ENCODE peak calls at places on chromosome 13, in four cellular contexts. One of them, this sample, is unnamed.

GRCh38 chr13:50805805-50806204 is 37.7 kb downstream of the DLEU7 start:
- DNase-seq in HepG2: peak; percentile 5
- DNase-seq in GM12878: no peak
- DNase-seq in K562: no peak
- DNase-seq in this sample: no peak

GRCh38 chr13:62387642-62388041 is 972.0 kb upstream of the PCDH20 start:
- DNase-seq in HepG2: no peak
- DNase-seq in GM12878: no peak
- DNase-seq in K562: no peak
- DNase-seq in this sample: no peak

GRCh38 chr13:95260031-95260525 is 41.2 kb downstream of the ABCC4 start:
- DNase-seq in HepG2: no peak
- DNase-seq in GM12878: peak; percentile 87
- DNase-seq in K562: no peak
- DNase-seq in this sample: no peak

GRCh38 chr13:105410602-105411001 is 1124.9 kb downstream of the EFNB2 start:
- DNase-seq in HepG2: peak; percentile 7
- DNase-seq in GM12878: no peak
- DNase-seq in K562: peak; percentile 2
- DNase-seq in this sample: peak; percentile 83

GRCh38 chr13:26473571-26474230 is 83.8 kb upstream of the WASF3 start:
- DNase-seq in HepG2: no peak
- DNase-seq in GM12878: no peak
- DNase-seq in K562: no peak
- DNase-seq in this sample: no peak

GRCh38 chr13:95002968-95003813 is 290.8 kb upstream of the SOX21 start:
- DNase-seq in HepG2: no peak
- DNase-seq in GM12878: no peak
- DNase-seq in K562: no peak
- DNase-seq in this sample: peak; percentile 29

GRCh38 chr13:47463726-47464125 is 537.3 kb downstream of the SUCLA2 start:
- DNase-seq in HepG2: no peak
- DNase-seq in GM12878: no peak
- DNase-seq in K562: no peak
- DNase-seq in this sample: peak; percentile 13

GRCh38 chr13:44141213-44141724 is 232.4 kb upstream of the SERP2 start:
- DNase-seq in HepG2: no peak
- DNase-seq in GM12878: no peak
- DNase-seq in K562: peak; percentile 7
- DNase-seq in this sample: no peak

GRCh38 chr13:30997697-30998547 is 65.5 kb downstream of the TEX26 start:
- DNase-seq in HepG2: no peak
- DNase-seq in GM12878: no peak
- DNase-seq in K562: no peak
- DNase-seq in this sample: no peak

GRCh38 chr13:59461411-59461810 is 702.3 kb downstream of the DIAPH3 start:
- DNase-seq in HepG2: no peak
- DNase-seq in GM12878: no peak
- DNase-seq in K562: peak; percentile 39
- DNase-seq in this sample: no peak

GRCh38 chr13:74794147-74794546 is 659.9 kb upstream of the KLF12 start:
- DNase-seq in HepG2: no peak
- DNase-seq in GM12878: no peak
- DNase-seq in K562: no peak
- DNase-seq in this sample: no peak

GRCh38 chr13:53382008-53382407 is 353.4 kb downstream of the OLFM4 start:
- DNase-seq in HepG2: no peak
- DNase-seq in GM12878: no peak
- DNase-seq in K562: no peak
- DNase-seq in this sample: peak; percentile 39

GRCh38 chr13:20264271-20265018 is 32.3 kb upstream of the GJB6 start:
- DNase-seq in HepG2: no peak
- DNase-seq in GM12878: peak; percentile 55
- DNase-seq in K562: no peak
- DNase-seq in this sample: no peak

GRCh38 chr13:95714142-95714832 is 37.3 kb downstream of the DNAJC3 start:
- DNase-seq in HepG2: no peak
- DNase-seq in GM12878: no peak
- DNase-seq in K562: no peak
- DNase-seq in this sample: no peak

GRCh38 chr13:62453761-62454160 is 1038.1 kb upstream of the PCDH20 start:
- DNase-seq in HepG2: no peak
- DNase-seq in GM12878: no peak
- DNase-seq in K562: no peak
- DNase-seq in this sample: no peak

GRCh38 chr13:114081761-114082681 is 50.4 kb downstream of the RASA3 start:
- DNase-seq in HepG2: no peak
- DNase-seq in GM12878: no peak
- DNase-seq in K562: no peak
- DNase-seq in this sample: peak; percentile 8

GRCh38 chr13:72853000-72853399 is 71.1 kb downstream of the PIBF1 start:
- DNase-seq in HepG2: no peak
- DNase-seq in GM12878: no peak
- DNase-seq in K562: no peak
- DNase-seq in this sample: no peak

GRCh38 chr13:23432589-23432988 is 913 bp downstream of the SACS start:
- DNase-seq in HepG2: no peak
- DNase-seq in GM12878: no peak
- DNase-seq in K562: no peak
- DNase-seq in this sample: no peak

GRCh38 chr13:25080773-25081172 is 15.2 kb upstream of the PABPC3 start:
- DNase-seq in HepG2: no peak
- DNase-seq in GM12878: no peak
- DNase-seq in K562: peak; percentile 51
- DNase-seq in this sample: no peak

GRCh38 chr13:102845630-102846260 is at the start of gene ERCC5:
- DNase-seq in HepG2: peak; percentile 92
- DNase-seq in GM12878: peak; percentile 90
- DNase-seq in K562: peak; percentile 72
- DNase-seq in this sample: peak; percentile 90

GRCh38 chr13:48656621-48657020 is 2.9 kb downstream of the CYSLTR2 start:
- DNase-seq in HepG2: peak; percentile 9
- DNase-seq in GM12878: no peak
- DNase-seq in K562: no peak
- DNase-seq in this sample: no peak
- TF ChIP-seq CBFB in HepG2: no peak
- TF ChIP-seq CBFB in GM12878: no peak
- TF ChIP-seq CBFB in K562: no peak
- TF ChIP-seq CBFB in this sample: no peak

GRCh38 chr13:49512578-49512977 is 16.8 kb downstream of the PHF11 start:
- DNase-seq in HepG2: no peak
- DNase-seq in GM12878: no peak
- DNase-seq in K562: no peak
- DNase-seq in this sample: no peak
- TF ChIP-seq MAX in HepG2: no peak
- TF ChIP-seq MAX in GM12878: no peak
- TF ChIP-seq MAX in K562: no peak
- TF ChIP-seq MAX in this sample: no peak

GRCh38 chr13:22063416-22064124 is 392.7 kb downstream of the FGF9 start:
- DNase-seq in HepG2: no peak
- DNase-seq in GM12878: no peak
- DNase-seq in K562: no peak
- DNase-seq in this sample: no peak
- TF ChIP-seq CBFB in HepG2: no peak
- TF ChIP-seq CBFB in GM12878: no peak
- TF ChIP-seq CBFB in K562: no peak
- TF ChIP-seq CBFB in this sample: no peak

DNA sequence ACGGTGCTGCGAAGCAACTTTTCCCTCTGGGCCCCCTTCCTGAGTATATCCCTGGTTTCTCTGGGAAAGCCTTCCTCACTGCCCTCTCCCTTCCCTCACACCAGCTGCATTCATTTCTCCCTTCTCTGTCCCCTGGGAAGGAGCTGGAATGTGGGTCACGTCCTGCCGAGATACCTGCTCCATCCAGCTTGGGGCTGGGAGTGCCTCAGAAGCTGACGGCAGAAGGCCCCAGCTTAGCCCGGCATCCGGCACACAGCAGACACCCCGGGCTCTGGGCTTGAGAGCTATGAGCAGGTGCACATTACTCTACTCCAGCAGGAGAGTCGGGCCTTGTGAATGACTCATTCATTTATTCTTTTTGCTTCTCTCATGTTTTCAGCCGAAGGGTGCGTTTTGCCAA is 170.6 kb downstream of the TEX29 start:
- DNase-seq in HepG2: no peak
- DNase-seq in GM12878: no peak
- DNase-seq in K562: no peak
- DNase-seq in this sample: no peak
- TF ChIP-seq MAX in HepG2: no peak
- TF ChIP-seq MAX in GM12878: no peak
- TF ChIP-seq MAX in K562: no peak
- TF ChIP-seq MAX in this sample: no peak

DNA sequence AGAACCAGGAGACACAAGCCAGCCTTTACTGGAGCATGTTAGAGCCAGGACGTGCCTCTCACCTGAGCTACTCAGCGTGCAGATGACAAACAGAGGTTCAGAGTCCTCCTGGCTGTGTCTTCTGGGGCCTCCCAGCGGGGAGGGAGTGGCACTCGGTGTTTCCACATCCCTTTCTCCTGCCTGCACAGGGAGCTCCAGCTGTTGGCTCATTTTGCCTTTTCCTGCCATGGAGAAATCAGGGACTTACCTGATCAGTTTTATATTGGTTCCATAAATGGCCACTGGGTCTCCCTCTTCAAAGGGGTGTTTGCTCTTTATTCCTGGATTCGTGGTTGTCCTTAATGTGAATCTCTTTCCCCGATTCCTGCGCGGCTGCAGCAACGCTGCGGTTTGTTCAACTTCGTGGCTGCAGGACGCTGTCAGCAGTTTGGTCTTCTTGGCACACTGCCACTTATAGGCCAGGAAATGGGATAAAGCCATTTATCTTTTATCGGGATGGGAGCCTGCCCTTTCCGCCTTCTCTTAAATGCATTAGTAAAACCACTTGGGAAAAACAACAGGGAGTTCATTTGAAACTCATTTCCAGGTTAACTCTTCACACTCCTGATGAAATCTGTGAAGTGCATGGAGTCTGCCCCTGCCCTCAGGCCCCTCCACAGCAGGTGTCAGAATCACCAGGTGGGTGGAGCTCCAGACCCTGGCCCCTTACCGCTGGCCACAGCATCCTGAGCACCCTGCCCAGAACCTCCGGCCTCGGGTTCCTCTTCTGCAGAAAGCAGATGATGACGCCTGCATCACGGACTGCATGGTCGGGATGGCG is 39.8 kb upstream of the MCF2L start:
- DNase-seq in HepG2: peak; percentile 78
- DNase-seq in GM12878: no peak
- DNase-seq in K562: no peak
- DNase-seq in this sample: no peak
- TF ChIP-seq CBFB in HepG2: no peak
- TF ChIP-seq CBFB in GM12878: no peak
- TF ChIP-seq CBFB in K562: no peak
- TF ChIP-seq CBFB in this sample: no peak

DNA sequence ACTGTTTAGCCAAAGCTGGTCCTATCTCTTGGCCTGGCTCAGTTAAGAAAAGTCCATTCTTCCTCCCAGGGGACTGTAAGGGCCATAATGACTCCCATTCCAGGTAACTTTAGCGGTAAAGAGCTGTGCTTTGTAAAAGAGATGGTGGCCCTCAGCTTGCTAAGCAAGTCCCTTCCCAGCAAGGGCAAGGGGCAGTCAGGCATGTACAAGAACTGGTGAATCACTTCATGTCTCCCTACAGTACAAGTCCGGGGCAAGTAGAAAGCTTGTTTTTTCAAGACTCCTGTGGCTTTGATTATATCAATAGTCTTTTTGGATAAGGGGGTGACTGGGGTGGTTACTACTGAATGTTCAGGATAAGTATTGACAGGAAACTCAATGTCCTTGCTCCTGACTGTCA is 88.9 kb downstream of the SLC25A15 start:
- DNase-seq in HepG2: no peak
- DNase-seq in GM12878: no peak
- DNase-seq in K562: no peak
- DNase-seq in this sample: no peak
- TF ChIP-seq MAX in HepG2: no peak
- TF ChIP-seq MAX in GM12878: no peak
- TF ChIP-seq MAX in K562: no peak
- TF ChIP-seq MAX in this sample: no peak

DNA sequence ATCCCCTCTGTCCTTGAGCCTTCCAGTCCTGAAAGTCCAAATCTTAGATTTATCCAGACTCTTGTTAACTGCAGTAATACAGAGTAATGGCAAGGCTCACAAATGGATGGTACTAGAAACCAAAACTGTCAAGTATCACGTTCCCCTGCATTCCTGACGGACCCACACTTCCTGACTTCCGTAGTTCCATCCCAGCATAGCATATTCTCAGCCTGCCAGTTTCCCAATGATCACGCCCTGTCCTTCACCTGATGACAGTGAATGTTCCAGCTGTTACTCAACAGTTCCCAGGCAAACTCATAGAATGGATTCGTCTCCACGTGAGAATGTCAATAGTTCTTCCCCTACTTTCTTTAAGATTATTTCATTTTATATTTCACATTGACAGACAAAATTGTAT is 33.6 kb downstream of the SLC7A1 start:
- DNase-seq in HepG2: peak; percentile 25
- DNase-seq in GM12878: no peak
- DNase-seq in K562: no peak
- DNase-seq in this sample: no peak
- TF ChIP-seq CBFB in HepG2: no peak
- TF ChIP-seq CBFB in GM12878: no peak
- TF ChIP-seq CBFB in K562: no peak
- TF ChIP-seq CBFB in this sample: no peak